ENCODE peak calls at places on chromosomes 7 and 10, in eight cellular contexts. M, S, I, P, X, U, N and H are unnamed samples.

GRCh38 chr7:132443776-132444520 is 132.3 kb downstream of the PLXNA4 start:
- DNase-seq in U (no peak), M (no peak), X (no peak), I (no peak), P (no peak), S (no peak), N (no peak), H (no peak)

GRCh38 chr10:12943425-12943824 is 58.1 kb downstream of the CCDC3 start:
- DNase-seq in X (no peak), N (no peak), M (no peak), P (no peak), I (no peak), U (no peak), S (no peak), H (no peak)

GRCh38 chr7:31476073-31476745 is 37.7 kb upstream of the ITPRID1 start:
- DNase-seq in P (peak; percentile 10), N (no peak), M (no peak), U (no peak), I (no peak), S (no peak), X (no peak), H (no peak)

GRCh38 chr10:91596821-91597396 is 36.0 kb downstream of the PPP1R3C start:
- DNase-seq in S (no peak), X (no peak), U (peak; percentile 85), N (no peak), M (no peak), P (no peak), I (no peak), H (no peak)

GRCh38 chr10:9195385-9195784 is 1140.9 kb downstream of the GATA3 start:
- DNase-seq in I (no peak), N (no peak), X (no peak), M (no peak), P (no peak), S (no peak), U (no peak), H (no peak)

GRCh38 chr7:83796760-83797159 is 147.8 kb upstream of the SEMA3E start:
- DNase-seq in N (no peak), U (no peak), X (no peak), I (no peak), M (no peak), P (no peak), S (peak; percentile 21), H (no peak)

GRCh38 chr10:133313192-133313591 is 4.5 kb downstream of the ZNF511 start:
- DNase-seq in P (no peak), I (peak; percentile 71), X (no peak), M (peak; percentile 18), S (no peak), U (no peak), N (no peak), H (no peak)

GRCh38 chr7:13035233-13035632 is 347.8 kb downstream of the ARL4A start:
- DNase-seq in M (no peak), U (no peak), X (no peak), I (no peak), N (no peak), S (no peak), P (no peak), H (no peak)

GRCh38 chr7:130419652-130420051 is 21.2 kb downstream of the CEP41 start:
- DNase-seq in P (no peak), I (no peak), U (peak; percentile 6), M (no peak), N (no peak), X (no peak), S (no peak), H (no peak)

GRCh38 chr10:6064119-6064518 is 2.0 kb upstream of the IL2RA start:
- DNase-seq in X (no peak), P (no peak), I (no peak), N (no peak), S (no peak), U (no peak), M (no peak), H (no peak)

GRCh38 chr10:75165684-75166622 is 44.6 kb upstream of the VDAC2 start:
- DNase-seq in I (no peak), P (no peak), U (peak; percentile 9), M (no peak), X (no peak), S (peak; percentile 62), N (no peak), H (no peak)

GRCh38 chr10:125114761-125115391 is 45.5 kb downstream of the CTBP2 start:
- DNase-seq in N (no peak), I (no peak), X (no peak), M (no peak), U (no peak), S (no peak), P (no peak), H (no peak)

GRCh38 chr10:123885406-123886164 is 6.0 kb downstream of the CPXM2 start:
- DNase-seq in I (no peak), X (no peak), U (no peak), S (no peak), M (no peak), P (no peak), N (no peak), H (no peak)

GRCh38 chr7:106285801-106286492 is 1.2 kb upstream of the NAMPT start:
- DNase-seq in X (no peak), M (no peak), P (no peak), N (no peak), I (no peak), U (peak; percentile 73), S (peak; percentile 87), H (no peak)

DNA sequence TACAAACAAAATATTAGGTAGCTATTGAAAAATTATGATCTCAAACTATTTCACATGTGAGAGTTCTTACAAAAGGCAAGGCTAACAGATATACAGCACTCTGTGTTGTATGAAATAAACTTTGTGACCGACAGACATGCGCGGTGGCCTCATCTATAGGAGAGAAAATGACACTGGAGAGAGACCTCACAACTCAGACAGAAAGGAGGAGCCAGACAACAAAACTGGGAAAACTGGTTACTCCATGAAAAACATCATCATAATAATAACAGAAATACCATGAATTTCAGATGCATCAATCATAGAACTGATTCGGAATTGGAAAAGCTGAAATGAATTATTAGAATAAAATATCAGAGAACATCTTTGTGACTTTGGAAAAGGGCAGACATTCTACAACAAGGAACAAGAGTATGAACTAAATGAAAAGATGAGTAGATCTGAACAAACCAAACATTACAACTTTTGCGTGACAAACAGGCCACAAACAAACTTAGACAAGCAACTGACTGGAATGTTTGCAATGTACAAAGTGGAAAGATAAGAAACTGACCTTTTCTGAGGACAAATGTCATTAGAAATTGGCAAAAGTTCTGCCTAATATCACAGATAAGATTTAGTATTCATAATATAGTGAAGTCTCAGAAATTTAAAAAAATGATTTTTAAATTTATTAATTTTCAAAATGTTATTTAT is 69.3 kb downstream of the TNS3 start:
- DNase-seq in X (no peak), M (no peak), U (no peak), I (no peak), S (no peak), P (no peak), N (no peak), H (no peak)
- H3K4me3 ChIP-seq in X (no peak overlapping the region), M (no peak overlapping the region), U (no peak overlapping the region), I (no peak overlapping the region), S (no peak overlapping the region), P (no peak overlapping the region), N (no peak overlapping the region), H (no peak overlapping the region)

GRCh38 chr7:64706625-64707292 is 40.8 kb downstream of the ZNF107 start:
- DNase-seq in P (no peak), U (no peak), I (no peak), S (no peak), X (no peak), M (no peak), N (no peak), H (no peak)
- H3K9me3 ChIP-seq in P (peaks cover 95% of the 10 kb centered on the region), U (peaks cover 37% of the 10 kb centered on the region), I (peaks cover 100% of the 10 kb centered on the region), S (peaks cover 34% of the 10 kb centered on the region), X (no peaks in the 10 kb centered on the region), M (peaks cover 15% of the 10 kb centered on the region), N (peaks cover 17% of the 10 kb centered on the region), H (peaks cover 4% of the 10 kb centered on the region)

GRCh38 chr7:140402178-140402835 is 1.6 kb upstream of the RAB19 start:
- DNase-seq in N (no peak), S (no peak), P (no peak), M (no peak), X (no peak), U (peak; percentile 76), I (no peak), H (no peak)

GRCh38 chr7:140400381-140400780 is 2.1 kb upstream of the SLC37A3 start:
- DNase-seq in S (no peak), X (no peak), M (no peak), P (no peak), N (no peak), I (no peak), U (no peak), H (no peak)

GRCh38 chr7:140393756-140394306 is 4.5 kb downstream of the SLC37A3 start:
- DNase-seq in U (no peak), S (no peak), X (no peak), M (no peak), N (no peak), P (no peak), I (no peak), H (no peak)

GRCh38 chr7:140398821-140399220 is 491 bp upstream of the SLC37A3 start:
- DNase-seq in N (no peak), P (no peak), M (no peak), U (no peak), S (no peak), X (no peak), I (no peak), H (no peak)

GRCh38 chr7:140397784-140398750 is at the start of gene SLC37A3:
- DNase-seq in N (peak; percentile 67), M (peak; percentile 90), X (peak; percentile 76), S (peak; percentile 28), I (peak; percentile 97), P (peak; percentile 96), U (peak; percentile 72), H (peak; percentile 87)
- TF ChIP-seq POLR2A in N (peak; percentile 70), M (peak; percentile 73), X (peak; percentile 77), S (peak; percentile 88), I (peak; percentile 45), P (peak; percentile 87), U (peak; percentile 80), H (peak; percentile 76)

GRCh38 chr10:52780391-52781155 is 8.0 kb upstream of the MBL2 start:
- DNase-seq in I (no peak), P (no peak), X (no peak), N (no peak), M (no peak), U (no peak), S (no peak), H (no peak)

GRCh38 chr10:52779541-52780390 is 7.2 kb upstream of the MBL2 start:
- DNase-seq in U (peak; percentile 53), S (no peak), I (no peak), M (peak; percentile 23), P (peak; percentile 60), N (peak; percentile 33), X (no peak), H (peak; percentile 27)

GRCh38 chr10:52776471-52776903 is 3.9 kb upstream of the MBL2 start:
- DNase-seq in M (no peak), S (no peak), U (no peak), I (no peak), P (no peak), N (no peak), X (no peak), H (no peak)

GRCh38 chr10:52777414-52777813 is 4.8 kb upstream of the MBL2 start:
- DNase-seq in N (no peak), I (no peak), S (no peak), X (no peak), P (no peak), U (no peak), M (no peak), H (no peak)

GRCh38 chr10:52778511-52779392 is 6.2 kb upstream of the MBL2 start:
- DNase-seq in X (no peak), P (no peak), M (no peak), I (no peak), U (peak; percentile 18), N (no peak), S (no peak), H (no peak)
- H3K4me3 ChIP-seq in X (no peak overlapping the region), P (no peak overlapping the region), M (no peak overlapping the region), I (no peak overlapping the region), U (no peak overlapping the region), N (no peak overlapping the region), S (no peak overlapping the region), H (no peak overlapping the region)